ENCODE peak calls at places on chromosome 20, in six cellular contexts. I is activated B cell treated with CpG ODN at 0.5 μM for 24 hours, B is Calu3, K is adrenal gland, M is BE2C, Z is PC-3. J is an unnamed sample.

GRCh38 chr20:45034436-45034835 is 66.5 kb downstream of the KCNS1 start:
- DNase-seq in I (no peak), B (no peak), K (no peak), M (no peak), Z (no peak), J (no peak)

GRCh38 chr20:26216025-26216424 is 519.4 kb upstream of the ZNF337 start:
- DNase-seq in I (no peak), B (no peak), K (no peak), M (no peak), Z (peak), J (no peak)

GRCh38 chr20:6575912-6576391 is 191.5 kb upstream of the BMP2 start:
- DNase-seq in I (no peak), B (no peak), K (no peak), M (no peak), Z (peak), J (peak)

GRCh38 chr20:10636326-10636818 is 37.4 kb downstream of the JAG1 start:
- DNase-seq in I (no peak), B (no peak), K (no peak), M (no peak), Z (peak), J (peak)

GRCh38 chr20:8129211-8129986 is 2.7 kb upstream of the PLCB1 start:
- DNase-seq in I (no peak), B (no peak), K (no peak), M (no peak), Z (no peak), J (no peak)

GRCh38 chr20:46455729-46456128 is 49.3 kb upstream of the ELMO2 start:
- DNase-seq in I (no peak), B (no peak), K (no peak), M (no peak), Z (no peak), J (no peak)

GRCh38 chr20:44407402-44408184 is 52.1 kb downstream of the HNF4A start:
- DNase-seq in I (no peak), B (peak), K (peak), M (no peak), Z (peak), J (peak)

GRCh38 chr20:13017235-13017634 is 8.5 kb downstream of the SPTLC3 start:
- DNase-seq in I (no peak), B (no peak), K (no peak), M (no peak), Z (no peak), J (no peak)

GRCh38 chr20:15498926-15499325 is 1074.3 kb downstream of the KIF16B start:
- DNase-seq in I (no peak), B (no peak), K (no peak), M (no peak), Z (no peak), J (no peak)

GRCh38 chr20:8424010-8424409 is 291.9 kb downstream of the PLCB1 start:
- DNase-seq in I (no peak), B (no peak), K (peak), M (peak), Z (no peak), J (no peak)

GRCh38 chr20:46546293-46546692 is 4.2 kb downstream of the OCSTAMP start:
- DNase-seq in I (no peak), B (no peak), K (no peak), M (peak), Z (no peak), J (no peak)

GRCh38 chr20:46765506-46765905 is 56.1 kb downstream of the SLC2A10 start:
- DNase-seq in I (no peak), B (no peak), K (no peak), M (no peak), Z (no peak), J (no peak)

GRCh38 chr20:12700701-12701100 is 308.1 kb upstream of the SPTLC3 start:
- DNase-seq in I (no peak), B (no peak), K (no peak), M (no peak), Z (no peak), J (no peak)

GRCh38 chr20:35551485-35551884 is 9.6 kb downstream of the ERGIC3 start:
- DNase-seq in I (no peak), B (no peak), K (no peak), M (no peak), Z (no peak), J (no peak)

GRCh38 chr20:58467572-58468330 is 47.4 kb downstream of the APCDD1L start:
- DNase-seq in I (no peak), B (no peak), K (no peak), M (no peak), Z (no peak), J (no peak)

GRCh38 chr20:6731951-6732580 is 35.4 kb upstream of the BMP2 start:
- DNase-seq in I (no peak), B (no peak), K (peak), M (no peak), Z (no peak), J (no peak)

GRCh38 chr20:2914160-2914559 is 40.9 kb downstream of the PTPRA start:
- DNase-seq in I (no peak), B (peak), K (no peak), M (no peak), Z (peak), J (peak)

GRCh38 chr20:40080059-40080652 is 608.9 kb downstream of the MAFB start:
- DNase-seq in I (no peak), B (no peak), K (no peak), M (no peak), Z (no peak), J (no peak)

GRCh38 chr20:13418263-13419229 is 197.5 kb downstream of the ISM1 start:
- DNase-seq in I (no peak), B (no peak), K (no peak), M (no peak), Z (no peak), J (peak)

GRCh38 chr20:22450540-22450939 is 133.8 kb downstream of the FOXA2 start:
- DNase-seq in I (no peak), B (no peak), K (no peak), M (no peak), Z (no peak), J (no peak)

GRCh38 chr20:35312348-35312747 is 20.1 kb upstream of the FAM83C start:
- DNase-seq in I (no peak), B (peak), K (no peak), M (no peak), Z (peak), J (peak)

GRCh38 chr20:7980332-7981046 is 39.1 kb downstream of the TMX4 start:
- DNase-seq in I (no peak), B (peak), K (peak), M (peak), Z (peak), J (peak)

GRCh38 chr20:31722388-31723281 is at the start of gene BCL2L1:
- DNase-seq in I (peak), B (peak), K (peak), M (peak), Z (peak), J (peak)

GRCh38 chr20:31718952-31719643 is 3.6 kb downstream of the BCL2L1 start:
- DNase-seq in I (no peak), B (peak), K (no peak), M (no peak), Z (peak), J (peak)

GRCh38 chr20:31721408-31722332 is 998 bp downstream of the BCL2L1 start:
- DNase-seq in I (no peak), B (no peak), K (no peak), M (no peak), Z (peak), J (no peak)

GRCh38 chr20:31719644-31720485 is 2.8 kb downstream of the BCL2L1 start:
- DNase-seq in I (no peak), B (peak), K (no peak), M (no peak), Z (peak), J (no peak)

GRCh38 chr20:31720486-31721407 is 1.9 kb downstream of the BCL2L1 start:
- DNase-seq in I (no peak), B (no peak), K (no peak), M (no peak), Z (peak), J (no peak)
- TF ChIP-seq CTCF in I (no peak), B (no peak), K (no peak), M (no peak), Z (no peak), J (no peak)

DNA sequence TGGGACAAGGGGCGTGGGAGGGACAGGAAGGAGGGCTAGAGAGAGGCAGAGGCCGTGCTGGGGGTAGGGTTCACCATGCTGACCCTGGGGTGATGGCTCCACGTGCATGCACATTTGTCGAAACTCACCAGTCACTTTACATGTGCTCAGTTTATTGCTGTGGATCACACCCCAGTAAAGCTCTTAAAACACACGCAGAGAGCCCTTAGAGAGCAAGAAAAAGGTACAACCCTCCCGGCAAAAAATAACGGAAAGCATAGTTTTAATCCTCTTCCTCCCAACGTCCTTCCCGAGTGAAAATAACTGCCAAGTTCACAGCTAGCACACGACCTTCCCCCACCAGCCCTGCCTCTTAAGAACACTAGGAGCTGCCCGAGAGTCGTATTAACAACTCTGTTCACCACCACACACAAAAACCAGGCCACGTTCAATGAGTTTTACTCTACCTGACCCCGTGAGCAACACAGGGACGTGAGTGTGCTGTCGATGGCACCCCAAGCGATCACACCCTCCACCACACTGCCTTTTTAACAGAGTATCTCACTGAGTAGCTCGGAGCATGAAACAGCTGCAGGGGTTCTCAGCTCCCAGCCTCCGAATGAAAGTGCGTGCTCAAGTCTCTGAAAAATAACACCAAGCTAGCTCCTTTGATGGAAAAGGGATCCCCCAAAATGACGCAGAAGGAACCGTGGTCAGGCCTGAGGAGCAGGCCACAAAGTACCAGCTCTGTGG is 39.7 kb downstream of the TAF4 start:
- DNase-seq in I (no peak), B (no peak), K (peak), M (no peak), Z (no peak), J (no peak)
- TF ChIP-seq CTCF in I (no peak), B (no peak), K (peak), M (peak), Z (no peak), J (peak)

GRCh38 chr20:38242848-38243449 is 17.6 kb downstream of the KIAA1755 start:
- DNase-seq in I (no peak), B (peak), K (no peak), M (no peak), Z (peak), J (peak)
- TF ChIP-seq CTCF in I (no peak), B (peak), K (no peak), M (peak), Z (peak), J (peak)

DNA sequence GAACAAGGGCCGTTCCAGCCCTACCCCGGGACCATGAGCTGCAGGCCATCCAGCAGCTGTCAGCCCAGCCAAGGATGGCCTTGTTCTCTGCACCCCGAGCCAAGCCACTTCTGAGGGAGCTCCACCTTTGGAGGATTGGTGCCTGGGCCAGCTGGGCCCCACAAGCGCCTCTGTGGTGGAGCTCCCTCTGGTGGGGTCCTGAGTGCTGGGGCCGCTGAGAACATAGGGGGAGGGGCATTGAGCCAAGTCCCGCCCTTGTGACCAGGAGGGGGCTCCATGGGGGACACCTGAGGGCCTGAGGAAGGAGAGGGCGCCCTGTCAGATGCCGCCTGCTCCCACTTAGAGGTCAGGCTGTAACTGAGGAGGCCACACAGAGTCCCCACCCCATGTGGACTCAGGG is 43.2 kb downstream of the YTHDF1 start:
- DNase-seq in I (no peak), B (peak), K (no peak), M (no peak), Z (peak), J (no peak)
- TF ChIP-seq CTCF in I (no peak), B (peak), K (no peak), M (peak), Z (peak), J (no peak)

GRCh38 chr20:59723108-59723500 is 118.8 kb downstream of the PHACTR3 start:
- DNase-seq in I (no peak), B (no peak), K (no peak), M (no peak), Z (no peak), J (no peak)

GRCh38 chr20:59723607-59724456 is 119.5 kb downstream of the PHACTR3 start:
- DNase-seq in I (no peak), B (no peak), K (no peak), M (no peak), Z (no peak), J (no peak)

GRCh38 chr20:59724457-59725366 is 120.4 kb downstream of the PHACTR3 start:
- DNase-seq in I (no peak), B (no peak), K (no peak), M (no peak), Z (no peak), J (no peak)

GRCh38 chr20:59726196-59726595 is 121.9 kb downstream of the PHACTR3 start:
- DNase-seq in I (no peak), B (no peak), K (no peak), M (no peak), Z (no peak), J (no peak)

DNA sequence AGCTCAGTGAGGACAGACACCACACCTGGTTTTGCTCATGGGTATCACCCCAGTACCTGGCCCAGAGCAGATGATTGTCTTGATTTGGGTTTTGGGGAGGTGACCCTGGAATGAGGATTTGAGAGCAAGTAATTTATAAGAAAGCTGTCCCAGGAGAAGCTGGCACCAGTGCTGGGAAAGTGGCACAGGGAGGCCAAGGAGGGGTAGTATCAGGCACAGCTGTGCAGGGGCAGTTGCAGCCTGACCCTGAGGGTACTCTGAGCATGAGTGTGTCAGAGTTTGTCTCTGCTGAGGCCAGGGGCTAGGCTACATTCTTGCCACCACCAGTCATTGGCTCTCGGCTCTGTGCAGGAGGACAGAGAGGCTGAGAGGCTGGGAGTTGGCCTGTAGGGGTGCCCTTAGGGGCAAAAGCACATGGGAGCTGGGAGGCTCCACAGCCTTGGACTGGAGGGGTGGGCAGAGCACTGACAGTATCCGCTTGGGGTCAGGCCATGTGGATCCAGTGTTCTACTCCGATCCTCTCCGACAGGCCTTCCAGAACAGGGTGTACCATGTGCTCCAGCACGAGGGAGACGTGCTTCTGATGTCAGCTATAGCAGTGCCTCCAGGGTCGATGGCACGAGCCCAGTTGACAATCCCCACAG is 121.3 kb downstream of the PHACTR3 start:
- DNase-seq in I (no peak), B (no peak), K (no peak), M (no peak), Z (no peak), J (no peak)
- TF ChIP-seq CTCF in I (no peak), B (no peak), K (no peak), M (no peak), Z (no peak), J (no peak)

DNA sequence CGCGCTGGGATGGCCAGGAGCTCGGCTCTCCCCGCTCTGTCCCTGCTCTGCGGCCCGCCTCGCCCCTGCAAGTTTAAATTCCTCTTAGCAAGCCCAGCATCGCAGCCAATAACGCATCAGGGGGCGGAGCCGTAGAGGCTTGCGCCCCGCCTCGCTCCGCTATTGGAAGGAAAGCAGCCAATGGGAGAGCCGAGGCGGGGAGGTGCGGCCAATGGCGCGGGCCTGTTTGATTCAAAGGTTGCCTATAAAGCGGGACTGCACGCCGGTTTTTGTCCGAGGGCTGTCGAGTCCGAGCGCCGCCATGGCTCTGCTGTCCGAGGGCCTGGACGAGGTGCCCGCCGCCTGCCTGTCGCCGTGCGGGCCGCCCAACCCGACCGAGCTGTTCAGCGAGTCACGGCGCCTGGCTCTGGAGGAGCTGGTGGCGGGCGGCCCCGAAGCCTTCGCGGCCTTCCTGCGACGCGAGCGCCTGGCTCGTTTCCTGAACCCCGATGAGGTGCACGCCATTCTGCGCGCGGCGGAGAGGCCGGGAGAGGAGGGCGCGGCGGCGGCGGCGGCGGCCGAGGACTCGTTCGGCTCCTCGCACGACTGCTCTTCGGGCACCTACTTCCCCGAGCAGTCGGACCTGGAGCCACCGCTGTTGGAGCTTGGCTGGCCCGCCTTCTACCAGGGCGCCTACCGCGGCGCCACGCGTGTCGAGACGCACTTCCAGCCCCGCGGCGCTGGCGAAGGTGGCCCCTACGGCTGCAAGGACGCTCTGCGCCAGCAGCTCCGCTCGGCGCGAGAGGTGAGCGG is at the start of gene FAM83D:
- DNase-seq in I (peak), B (peak), K (peak), M (peak), Z (peak), J (peak)
- TF ChIP-seq CTCF in I (no peak), B (no peak), K (no peak), M (no peak), Z (peak), J (no peak)

GRCh38 chr20:52313335-52313963 is 121.9 kb upstream of the ZFP64 start:
- DNase-seq in I (no peak), B (peak), K (peak), M (peak), Z (peak), J (peak)
- TF ChIP-seq CTCF in I (no peak), B (peak), K (peak), M (peak), Z (peak), J (peak)

GRCh38 chr20:50788045-50788867 is 6.6 kb upstream of the BCAS4 start:
- DNase-seq in I (no peak), B (peak), K (peak), M (peak), Z (peak), J (peak)
- TF ChIP-seq CTCF in I (no peak), B (peak), K (peak), M (peak), Z (peak), J (peak)

DNA sequence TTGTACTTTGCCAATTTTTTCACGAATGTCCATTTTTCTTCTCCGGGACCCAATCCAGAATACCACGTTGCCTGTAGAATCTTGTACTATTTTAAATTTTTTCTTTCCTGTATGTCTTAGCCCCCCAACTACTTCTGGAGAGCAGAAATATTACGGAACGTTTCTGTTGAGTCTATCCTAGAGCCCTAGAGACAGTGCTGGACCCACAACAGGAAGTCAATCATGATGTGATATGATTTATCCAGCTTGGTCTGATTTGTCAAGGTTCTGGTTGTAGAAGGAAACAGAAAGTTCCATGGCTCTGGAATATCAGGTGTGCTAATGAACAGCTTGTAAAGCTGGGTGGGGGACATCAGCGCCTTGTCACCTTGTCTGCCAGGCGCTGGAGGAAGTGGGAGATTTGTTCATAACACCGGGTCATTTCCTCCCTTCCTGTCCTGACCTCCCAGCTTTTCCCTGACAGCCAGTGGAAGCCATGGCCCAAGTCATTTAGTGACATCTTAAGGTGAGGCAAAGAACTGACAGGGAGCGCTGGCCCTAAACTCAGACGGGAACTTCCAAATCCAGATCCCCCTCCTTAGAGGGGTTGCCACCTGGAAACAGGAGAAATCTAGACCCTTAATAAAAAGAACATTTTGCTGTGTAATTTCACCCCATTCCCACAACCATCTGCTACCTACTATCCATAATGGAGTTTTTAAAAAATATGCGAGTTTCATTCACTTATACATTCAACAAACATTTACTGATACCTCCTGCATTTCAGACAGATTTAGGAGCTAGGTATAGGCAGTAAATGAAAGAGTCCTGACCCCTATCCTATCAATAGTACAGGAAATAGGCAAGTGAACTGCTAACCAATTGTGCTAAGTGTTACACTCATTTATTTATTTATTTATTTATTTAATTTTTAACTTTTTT is 130.5 kb downstream of the ZFP64 start:
- DNase-seq in I (no peak), B (peak), K (no peak), M (peak), Z (peak), J (peak)
- TF ChIP-seq CTCF in I (no peak), B (peak), K (no peak), M (peak), Z (peak), J (peak)

J was measured in epithelial cell of esophagus.